ENCODE peak calls at places on chromosomes 1 and 21, in four cellular contexts. M is Panc1, O is DND-41, X is tibial artery. J is an unnamed sample.
A peak's percentile ranks its signal among the peaks of the same experiment; 100 is the strongest.

GRCh38 chr1:156625436-156626078 is 6.3 kb downstream of the HAPLN2 start:
- DNase-seq in M (no peak), O (peak; percentile 58), X (peak; percentile 77), J (peak; percentile 62)

GRCh38 chr1:2566106-2567045 is 10.2 kb downstream of the TNFRSF14 start:
- DNase-seq in M (no peak), O (no peak), X (no peak), J (no peak)

GRCh38 chr21:25721987-25722386 is 12.7 kb downstream of the ATP5PF start:
- DNase-seq in M (no peak), O (no peak), X (no peak), J (no peak)

GRCh38 chr1:36397378-36398230 is at the start of gene LSM10:
- DNase-seq in M (peak; percentile 87), O (peak; percentile 90), X (peak; percentile 96), J (peak; percentile 97)

GRCh38 chr1:212915245-212916091 is 34.9 kb upstream of the VASH2 start:
- DNase-seq in M (no peak), O (no peak), X (no peak), J (no peak)

GRCh38 chr21:45155910-45156309 is 81.5 kb downstream of the ADARB1 start:
- DNase-seq in M (no peak), O (no peak), X (no peak), J (no peak)

GRCh38 chr21:39386194-39386593 is 37.3 kb upstream of the HMGN1 start:
- DNase-seq in M (no peak), O (no peak), X (no peak), J (peak; percentile 67)

GRCh38 chr1:78434351-78434750 is 56.4 kb upstream of the PTGFR start:
- DNase-seq in M (no peak), O (no peak), X (no peak), J (no peak)

GRCh38 chr1:6419803-6420593 is at the start of gene HES2:
- DNase-seq in M (no peak), O (no peak), X (no peak), J (no peak)

GRCh38 chr1:209692745-209693504 is 11.7 kb upstream of the HSD11B1 start:
- DNase-seq in M (peak; percentile 52), O (peak; percentile 66), X (peak; percentile 76), J (peak; percentile 77)

GRCh38 chr1:53266038-53266437 is 27.7 kb upstream of the MAGOH start:
- DNase-seq in M (no peak), O (no peak), X (no peak), J (no peak)

GRCh38 chr1:201108614-201109013 is 3.6 kb downstream of the CACNA1S start:
- DNase-seq in M (no peak), O (no peak), X (no peak), J (peak; percentile 11)

GRCh38 chr1:36467027-36467410 is 2.8 kb upstream of the MRPS15 start:
- DNase-seq in M (no peak), O (no peak), X (no peak), J (no peak)

GRCh38 chr1:220803401-220804201 is 16.9 kb downstream of the MTARC1 start:
- DNase-seq in M (no peak), O (peak; percentile 24), X (no peak), J (no peak)

GRCh38 chr21:45294509-45295291 is 7.0 kb upstream of the POFUT2 start:
- DNase-seq in M (no peak), O (no peak), X (peak; percentile 98), J (peak; percentile 86)

GRCh38 chr1:40307186-40307585 is 9.9 kb downstream of the COL9A2 start:
- DNase-seq in M (no peak), O (no peak), X (no peak), J (no peak)

GRCh38 chr1:18464665-18465050 is 16.1 kb upstream of the KLHDC7A start:
- DNase-seq in M (no peak), O (no peak), X (no peak), J (no peak)

GRCh38 chr1:83889707-83890106 is 109.2 kb downstream of the TTLL7 start:
- DNase-seq in M (no peak), O (no peak), X (no peak), J (no peak)

GRCh38 chr1:182329471-182329870 is 62.1 kb downstream of the GLUL start:
- DNase-seq in M (no peak), O (no peak), X (no peak), J (no peak)

GRCh38 chr1:44361478-44361877 is 6.4 kb upstream of the ERI3 start:
- DNase-seq in M (no peak), O (no peak), X (no peak), J (no peak)

GRCh38 chr1:84488107-84488506 is 9.0 kb downstream of the RPF1 start:
- DNase-seq in M (no peak), O (no peak), X (no peak), J (no peak)

GRCh38 chr21:18403685-18404084 is at the start of gene TMPRSS15:
- DNase-seq in M (no peak), O (no peak), X (no peak), J (no peak)

GRCh38 chr1:232988572-232989040 is 38.2 kb downstream of the NTPCR start:
- DNase-seq in M (no peak), O (no peak), X (no peak), J (no peak)

GRCh38 chr21:34606621-34607020 is 8.3 kb downstream of the RCAN1 start:
- DNase-seq in M (no peak), O (no peak), X (no peak), J (no peak)

GRCh38 chr1:22745675-22746585 is 35.3 kb downstream of the EPHB2 start:
- DNase-seq in M (peak; percentile 84), O (no peak), X (no peak), J (no peak)

GRCh38 chr21:45015469-45015860 is 58.9 kb upstream of the ADARB1 start:
- DNase-seq in M (no peak), O (no peak), X (peak; percentile 65), J (no peak)

GRCh38 chr1:44377925-44378784 is 23.1 kb upstream of the ERI3 start:
- DNase-seq in M (no peak), O (peak; percentile 50), X (no peak), J (peak; percentile 28)

GRCh38 chr1:205294175-205294913 is 27.2 kb downstream of the NUAK2 start:
- DNase-seq in M (peak; percentile 61), O (no peak), X (no peak), J (no peak)

GRCh38 chr1:213041443-213041842 is 9.6 kb upstream of the RPS6KC1 start:
- DNase-seq in M (no peak), O (no peak), X (no peak), J (no peak)

GRCh38 chr1:22845536-22845935 is 127.1 kb downstream of the LACTBL1 start:
- DNase-seq in M (no peak), O (no peak), X (no peak), J (no peak)

GRCh38 chr1:114063544-114063943 is 84.3 kb downstream of the OLFML3 start:
- DNase-seq in M (no peak), O (no peak), X (no peak), J (no peak)

GRCh38 chr1:236181059-236181458 is 38.7 kb downstream of the GPR137B start:
- DNase-seq in M (peak; percentile 20), O (no peak), X (no peak), J (no peak)

GRCh38 chr1:51565009-51565408 is 45.9 kb upstream of the EPS15 start:
- DNase-seq in M (no peak), O (no peak), X (no peak), J (no peak)

GRCh38 chr1:150151291-150152181 is 1.8 kb downstream of the PLEKHO1 start:
- DNase-seq in M (no peak), O (peak; percentile 92), X (no peak), J (peak; percentile 25)

DNA sequence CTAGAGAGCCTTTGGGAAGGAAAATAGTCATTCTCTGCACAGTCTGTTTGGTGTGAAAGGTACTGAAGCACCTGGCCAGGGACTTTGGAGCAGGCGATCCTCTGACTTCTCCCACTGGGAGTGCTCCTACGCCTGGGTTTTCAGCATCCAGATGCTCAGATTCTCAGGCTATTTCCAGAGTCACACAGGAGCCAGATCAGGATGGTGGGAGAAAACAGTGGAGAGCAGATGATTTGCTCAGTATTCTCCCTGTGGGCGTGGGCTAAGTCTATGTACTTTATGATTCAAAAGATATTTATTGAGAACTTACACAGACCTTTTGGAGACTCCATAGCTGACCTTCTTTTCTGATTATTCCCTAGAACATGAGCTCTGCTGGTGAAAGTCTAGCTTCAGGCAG is 134.6 kb downstream of the TENT5C start:
- DNase-seq in M (no peak), O (no peak), X (no peak), J (no peak)
- H3K4me1 ChIP-seq in M (no peaks in the 10 kb centered on the region), O (peaks cover 7% of the 10 kb centered on the region), X (no peaks in the 10 kb centered on the region), J (no peaks in the 10 kb centered on the region)

DNA sequence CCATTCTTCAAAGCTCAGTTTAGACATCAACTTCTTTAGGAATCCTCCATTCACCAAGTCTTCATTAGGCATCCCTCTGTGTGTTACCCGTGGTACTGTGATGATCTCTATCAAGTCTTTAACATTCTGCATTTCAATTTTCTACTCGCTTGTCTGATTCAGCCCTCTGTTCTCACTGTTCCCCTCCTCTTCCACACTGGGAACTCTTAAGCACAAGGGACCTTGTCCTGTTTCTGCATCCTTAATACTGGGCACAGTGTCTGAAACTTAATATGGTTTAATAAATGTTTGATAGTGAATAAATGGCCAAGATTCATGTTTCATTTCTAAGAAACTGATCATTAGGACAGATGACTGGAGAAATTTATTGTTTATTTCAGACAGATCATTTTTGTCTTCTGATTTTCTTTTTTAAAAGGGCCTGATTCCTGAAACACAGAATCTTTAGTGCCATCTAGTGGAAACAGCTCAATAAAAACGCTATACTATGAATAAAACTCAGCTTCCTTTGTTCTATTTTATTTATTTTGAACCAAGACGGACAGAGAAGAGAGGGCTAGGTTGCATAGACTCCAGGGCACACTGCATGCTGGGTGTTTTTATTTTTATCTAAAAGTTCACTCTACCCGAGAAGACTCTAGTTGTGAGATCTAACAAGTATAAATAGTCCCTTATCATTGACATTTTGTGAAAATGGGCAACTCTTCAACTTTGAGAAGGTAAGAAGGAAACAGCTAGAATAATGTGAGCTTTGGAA is 7.0 kb upstream of the TRIM45 start:
- DNase-seq in M (no peak), O (no peak), X (no peak), J (no peak)
- TF ChIP-seq CTCF in M (peak; percentile 56), O (peak; percentile 68), X (peak; percentile 51), J (peak; percentile 58)

GRCh38 chr1:157819886-157820285 is at the start of gene FCRL1:
- DNase-seq in M (no peak), O (no peak), X (no peak), J (no peak)
- H3K4me3 ChIP-seq in M (no peak within 1 kb of the TSS), O (no peak within 1 kb of the TSS), X (no peak within 1 kb of the TSS), J (no peak within 1 kb of the TSS)

GRCh38 chr1:47732489-47732888 is 264.7 kb downstream of the TRABD2B start:
- DNase-seq in M (no peak), O (no peak), X (no peak), J (no peak)

GRCh38 chr1:47726496-47726855 is 270.7 kb downstream of the TRABD2B start:
- DNase-seq in M (no peak), O (no peak), X (no peak), J (no peak)

GRCh38 chr1:47727051-47727708 is 270.0 kb downstream of the TRABD2B start:
- DNase-seq in M (no peak), O (no peak), X (no peak), J (no peak)

GRCh38 chr1:47729685-47730084 is 267.5 kb downstream of the TRABD2B start:
- DNase-seq in M (no peak), O (no peak), X (no peak), J (no peak)

GRCh38 chr1:47731730-47732129 is 265.5 kb downstream of the TRABD2B start:
- DNase-seq in M (no peak), O (no peak), X (no peak), J (no peak)
- H3K4me1 ChIP-seq in M (no peaks in the 10 kb centered on the region), O (no peaks in the 10 kb centered on the region), X (no peaks in the 10 kb centered on the region), J (no peaks in the 10 kb centered on the region)